ENCODE peak calls at places on chromosomes 16 and 17, in four cellular contexts. Z is GM23338, S is prostate gland, R is breast epithelium. X is an unnamed sample.

GRCh38 chr17:2337152-2337810 is at the start of gene SGSM2:
- DNase-seq in R (no peak), Z (peak), S (peak), X (no peak)

GRCh38 chr17:46896991-46897390 is 26.0 kb upstream of the GOSR2 start:
- DNase-seq in S (no peak), Z (no peak), R (no peak), X (no peak)

GRCh38 chr17:63983326-63983725 is 10.6 kb upstream of the SCN4A start:
- DNase-seq in R (peak), Z (no peak), S (no peak), X (no peak)

GRCh38 chr17:11506635-11507034 is 91.6 kb upstream of the DNAH9 start:
- DNase-seq in R (no peak), S (no peak), Z (peak), X (no peak)

GRCh38 chr17:8747731-8748130 is 3.1 kb upstream of the CCDC42 start:
- DNase-seq in Z (no peak), R (no peak), S (no peak), X (no peak)

GRCh38 chr16:68885321-68885720 is 42.0 kb downstream of the TANGO6 start:
- DNase-seq in S (no peak), Z (no peak), R (no peak), X (no peak)

GRCh38 chr16:75379911-75380847 is 53.1 kb downstream of the CFDP1 start:
- DNase-seq in R (no peak), S (no peak), Z (no peak), X (no peak)

GRCh38 chr16:4376126-4376819 is 4.6 kb downstream of the VASN start:
- DNase-seq in Z (no peak), R (peak), S (peak), X (no peak)

GRCh38 chr17:3678095-3678820 is 9.6 kb downstream of the EMC6 start:
- DNase-seq in R (no peak), Z (peak), S (no peak), X (no peak)

GRCh38 chr16:77599793-77600415 is 122.4 kb upstream of the NUDT7 start:
- DNase-seq in R (no peak), S (peak), Z (peak), X (no peak)

DNA sequence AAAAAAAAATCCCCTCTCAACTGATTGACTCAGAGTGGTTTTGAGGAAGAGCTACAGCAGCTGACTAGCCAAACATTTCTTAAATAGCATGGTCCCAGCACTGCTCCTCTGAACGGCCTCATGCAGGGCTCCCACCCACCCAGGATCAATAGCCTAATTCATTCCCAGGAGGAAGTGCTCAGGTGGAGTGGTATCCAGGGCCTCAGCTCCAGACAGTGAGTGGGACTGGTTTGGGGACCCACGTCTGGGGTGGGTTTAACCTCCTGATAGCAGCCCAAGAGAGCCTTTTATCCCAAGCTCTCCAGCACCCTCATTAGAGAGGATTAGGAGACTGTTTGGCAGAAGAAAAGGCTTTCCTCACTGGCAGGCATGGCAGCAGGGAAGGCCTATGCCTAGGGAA is 68.5 kb upstream of the CDH5 start:
- DNase-seq in S (no peak), R (no peak), Z (no peak), X (no peak)
- H3K4me3 ChIP-seq in S (no peak), R (no peak), Z (no peak), X (no peak)

GRCh38 chr17:49254066-49254465 is 23.5 kb upstream of the PHOSPHO1 start:
- DNase-seq in R (no peak), Z (no peak), S (no peak), X (no peak)

GRCh38 chr17:49247949-49248348 is 17.4 kb upstream of the PHOSPHO1 start:
- DNase-seq in S (no peak), R (no peak), Z (no peak), X (no peak)

GRCh38 chr17:49249890-49250522 is 19.4 kb upstream of the PHOSPHO1 start:
- DNase-seq in R (no peak), Z (no peak), S (no peak), X (no peak)

GRCh38 chr17:49249292-49249794 is 18.8 kb upstream of the PHOSPHO1 start:
- DNase-seq in R (no peak), S (no peak), Z (no peak), X (no peak)

GRCh38 chr17:49252148-49252682 is 21.6 kb upstream of the PHOSPHO1 start:
- DNase-seq in Z (no peak), R (no peak), S (no peak), X (no peak)
- TF ChIP-seq POLR2AphosphoS5 in Z (no peak), R (no peak), S (no peak), X (no peak)

GRCh38 chr17:78317817-78318400 is 42.0 kb downstream of the SOCS3 start:
- DNase-seq in Z (no peak), R (no peak), S (no peak), X (no peak)
- H3K4me3 ChIP-seq in Z (no peak), R (no peak), S (no peak), X (no peak)

GRCh38 chr17:35155246-35155645 is 7.6 kb downstream of the UNC45B start:
- DNase-seq in S (no peak), Z (no peak), R (no peak), X (no peak)

GRCh38 chr17:35148144-35148543 is 527 bp downstream of the UNC45B start:
- DNase-seq in R (no peak), Z (no peak), S (no peak), X (no peak)

GRCh38 chr17:35154486-35154885 is 6.9 kb downstream of the UNC45B start:
- DNase-seq in Z (no peak), R (no peak), S (no peak), X (no peak)

GRCh38 chr17:35149941-35150340 is 2.3 kb downstream of the UNC45B start:
- DNase-seq in Z (no peak), R (no peak), S (no peak), X (no peak)

GRCh38 chr17:35152741-35153140 is 5.1 kb downstream of the UNC45B start:
- DNase-seq in Z (no peak), R (no peak), S (no peak), X (no peak)
- TF ChIP-seq POLR2AphosphoS5 in Z (no peak), R (no peak), S (no peak), X (no peak)

GRCh38 chr17:81034168-81034777 is 678 bp upstream of the BAIAP2 start:
- DNase-seq in Z (no peak), R (no peak), S (no peak), X (no peak)

GRCh38 chr17:81036128-81036891 is 1.4 kb downstream of the BAIAP2 start:
- DNase-seq in S (no peak), Z (no peak), R (no peak), X (no peak)

GRCh38 chr17:81037026-81037782 is 2.3 kb downstream of the BAIAP2 start:
- DNase-seq in R (peak), S (peak), Z (no peak), X (no peak)

GRCh38 chr17:81034779-81035388 is at the start of gene BAIAP2:
- DNase-seq in S (peak), Z (peak), R (peak), X (peak)

DNA sequence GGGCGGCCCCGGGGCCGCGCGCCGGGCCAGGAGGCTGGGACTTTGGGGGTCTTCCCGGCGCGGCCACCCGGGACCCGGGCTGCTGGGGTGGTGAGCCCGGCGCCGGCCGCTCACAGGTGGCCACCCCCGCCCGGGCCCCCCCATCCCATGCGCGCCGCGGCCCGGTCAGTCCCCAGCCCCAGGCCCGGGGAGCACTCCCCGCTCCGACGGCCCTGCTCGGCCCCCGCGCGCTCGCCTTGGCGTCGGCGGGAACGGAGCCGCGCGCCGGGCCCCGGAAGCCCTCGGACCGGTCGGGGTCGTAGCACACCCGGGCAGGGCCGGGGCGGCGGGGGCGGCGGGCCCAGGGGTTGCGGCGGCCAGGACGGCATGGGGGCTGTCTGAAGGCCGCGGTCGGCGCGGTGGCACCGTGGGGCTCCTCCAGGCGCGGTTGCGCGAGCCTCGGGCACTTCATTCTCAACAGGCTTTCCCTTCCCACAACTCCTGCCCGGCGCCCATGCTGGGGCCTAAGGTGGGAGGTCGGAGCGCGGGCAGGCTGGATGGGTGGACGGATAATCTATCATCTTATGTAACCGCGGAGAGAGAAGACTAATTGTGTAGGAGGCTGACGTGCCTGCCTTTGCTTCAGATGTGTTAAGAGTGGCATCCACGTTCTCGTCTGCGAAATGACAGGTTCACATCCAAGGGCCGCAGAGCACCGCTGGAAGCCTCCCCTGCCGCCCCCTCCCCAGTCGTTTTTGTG is 607 bp downstream of the BAIAP2 start:
- DNase-seq in R (no peak), S (no peak), Z (no peak), X (no peak)
- H3K4me3 ChIP-seq in R (peak), S (peak), Z (peak), X (peak)

GRCh38 chr17:863880-864279 is 81.7 kb downstream of the MRM3 start:
- DNase-seq in R (no peak), S (no peak), Z (no peak), X (no peak)

GRCh38 chr17:861364-861763 is 79.2 kb downstream of the MRM3 start:
- DNase-seq in S (no peak), R (no peak), Z (no peak), X (no peak)

GRCh38 chr17:866568-867087 is 84.5 kb downstream of the MRM3 start:
- DNase-seq in Z (no peak), S (peak), R (no peak), X (no peak)

GRCh38 chr17:862584-862983 is 80.4 kb downstream of the MRM3 start:
- DNase-seq in R (no peak), Z (no peak), S (no peak), X (no peak)

GRCh38 chr17:864315-864714 is 82.2 kb downstream of the MRM3 start:
- DNase-seq in R (no peak), Z (no peak), S (no peak), X (no peak)
- TF ChIP-seq POLR2AphosphoS5 in R (no peak), Z (no peak), S (peak), X (no peak)

GRCh38 chr16:31476305-31477219 is 4.6 kb downstream of the TGFB1I1 start:
- DNase-seq in Z (peak), S (peak), R (no peak), X (no peak)
- H3K4me3 ChIP-seq in Z (peak), S (peak), R (peak), X (no peak)

X was measured in SK-N-MC.